ENCODE peak calls at places on chromosomes 5 and 9, in four cellular contexts. C is GM23338, Z is HCT116, K is neural progenitor cell. N is an unnamed sample.
A peak's percentile ranks its signal among the peaks of the same experiment; 100 is the strongest.

GRCh38 chr5:149133795-149134777 is 7.2 kb upstream of the ABLIM3 start:
- DNase-seq in C (no peak), Z (peak; percentile 89), K (no peak), N (no peak)

GRCh38 chr5:113510836-113511451 is 2.5 kb upstream of the YTHDC2 start:
- DNase-seq in K (peak; percentile 8), C (no peak), Z (peak; percentile 39), N (peak; percentile 65)

GRCh38 chr5:19886123-19886921 is 101.7 kb downstream of the CDH18 start:
- DNase-seq in K (no peak), Z (no peak), C (no peak), N (peak; percentile 26)

GRCh38 chr9:87504938-87505337 is 7.3 kb downstream of the DAPK1 start:
- DNase-seq in K (no peak), C (no peak), Z (no peak), N (no peak)

GRCh38 chr9:38388283-38389223 is 3.9 kb upstream of the ALDH1B1 start:
- DNase-seq in C (no peak), K (no peak), Z (no peak), N (no peak)

GRCh38 chr5:74227081-74227480 is 413.4 kb downstream of the ENC1 start:
- DNase-seq in Z (no peak), K (no peak), C (no peak), N (no peak)

GRCh38 chr5:528625-529511 is 4.6 kb upstream of the SLC9A3 start:
- DNase-seq in Z (no peak), K (no peak), C (peak; percentile 38), N (peak; percentile 6)

GRCh38 chr9:109471994-109472393 is 26.1 kb downstream of the PTPN3 start:
- DNase-seq in K (no peak), C (no peak), Z (no peak), N (no peak)

GRCh38 chr9:95480346-95480745 is 36.4 kb downstream of the PTCH1 start:
- DNase-seq in C (no peak), Z (no peak), K (no peak), N (no peak)

GRCh38 chr9:16001856-16002255 is 449.0 kb downstream of the CCDC171 start:
- DNase-seq in Z (no peak), C (no peak), K (no peak), N (no peak)

GRCh38 chr5:54702470-54702869 is 184.9 kb downstream of the SNX18 start:
- DNase-seq in Z (no peak), K (no peak), C (no peak), N (no peak)

GRCh38 chr9:97848237-97848581 is 4.8 kb upstream of the FOXE1 start:
- DNase-seq in Z (no peak), K (peak; percentile 63), C (peak; percentile 74), N (no peak)

GRCh38 chr5:74316064-74316586 is 324.4 kb downstream of the ENC1 start:
- DNase-seq in C (no peak), Z (no peak), K (peak; percentile 8), N (no peak)

GRCh38 chr9:61673247-61673646 is 483.4 kb downstream of the SPATA31A7 start:
- DNase-seq in K (no peak), Z (no peak), C (no peak), N (no peak)

GRCh38 chr5:67619235-67619634 is 422.6 kb upstream of the CD180 start:
- DNase-seq in K (no peak), C (no peak), Z (no peak), N (no peak)

GRCh38 chr9:26243722-26244121 is 565.5 kb upstream of the TUSC1 start:
- DNase-seq in C (no peak), Z (no peak), K (no peak), N (no peak)

GRCh38 chr9:26656003-26656940 is 236.3 kb downstream of the CAAP1 start:
- DNase-seq in Z (peak; percentile 10), K (peak; percentile 70), C (peak; percentile 78), N (no peak)

GRCh38 chr5:92222449-92222848 is 839.3 kb upstream of the ARRDC3 start:
- DNase-seq in K (peak; percentile 8), C (peak; percentile 45), Z (peak; percentile 12), N (no peak)

GRCh38 chr5:107439832-107440231 is 230.9 kb downstream of the EFNA5 start:
- DNase-seq in K (no peak), Z (no peak), C (no peak), N (no peak)

GRCh38 chr5:129177451-129177850 is 82.9 kb downstream of the ISOC1 start:
- DNase-seq in Z (no peak), K (no peak), C (no peak), N (no peak)

GRCh38 chr5:96626956-96627355 is 35.2 kb upstream of the CAST start:
- DNase-seq in Z (no peak), K (no peak), C (no peak), N (no peak)

GRCh38 chr5:174750720-174751119 is 26.3 kb downstream of the MSX2 start:
- DNase-seq in Z (no peak), C (no peak), K (no peak), N (no peak)

GRCh38 chr9:118121361-118121760 is 417.2 kb downstream of the TLR4 start:
- DNase-seq in K (no peak), Z (no peak), C (no peak), N (no peak)

GRCh38 chr5:16539169-16539666 is 73.6 kb upstream of the ZNF622 start:
- DNase-seq in K (no peak), C (no peak), Z (no peak), N (no peak)
- TF ChIP-seq EZH2phosphoT487 in K (no peak), C (no peak), Z (no peak), N (no peak)

GRCh38 chr9:133274236-133275104 is 531 bp downstream of the ABO start:
- DNase-seq in Z (no peak), C (peak; percentile 46), K (no peak), N (no peak)

GRCh38 chr9:133277467-133277866 is 2.5 kb upstream of the ABO start:
- DNase-seq in K (no peak), C (no peak), Z (no peak), N (no peak)

GRCh38 chr9:133276923-133277322 is 1.9 kb upstream of the ABO start:
- DNase-seq in C (no peak), Z (no peak), K (no peak), N (no peak)

GRCh38 chr9:133275105-133276000 is at the start of gene ABO:
- DNase-seq in C (peak; percentile 74), Z (no peak), K (peak; percentile 61), N (no peak)

GRCh38 chr9:133276001-133276884 is 1.2 kb upstream of the ABO start:
- DNase-seq in C (no peak), Z (no peak), K (no peak), N (no peak)
- TF ChIP-seq EZH2 in C (no peak), Z (no peak), K (no peak), N (no peak)

DNA sequence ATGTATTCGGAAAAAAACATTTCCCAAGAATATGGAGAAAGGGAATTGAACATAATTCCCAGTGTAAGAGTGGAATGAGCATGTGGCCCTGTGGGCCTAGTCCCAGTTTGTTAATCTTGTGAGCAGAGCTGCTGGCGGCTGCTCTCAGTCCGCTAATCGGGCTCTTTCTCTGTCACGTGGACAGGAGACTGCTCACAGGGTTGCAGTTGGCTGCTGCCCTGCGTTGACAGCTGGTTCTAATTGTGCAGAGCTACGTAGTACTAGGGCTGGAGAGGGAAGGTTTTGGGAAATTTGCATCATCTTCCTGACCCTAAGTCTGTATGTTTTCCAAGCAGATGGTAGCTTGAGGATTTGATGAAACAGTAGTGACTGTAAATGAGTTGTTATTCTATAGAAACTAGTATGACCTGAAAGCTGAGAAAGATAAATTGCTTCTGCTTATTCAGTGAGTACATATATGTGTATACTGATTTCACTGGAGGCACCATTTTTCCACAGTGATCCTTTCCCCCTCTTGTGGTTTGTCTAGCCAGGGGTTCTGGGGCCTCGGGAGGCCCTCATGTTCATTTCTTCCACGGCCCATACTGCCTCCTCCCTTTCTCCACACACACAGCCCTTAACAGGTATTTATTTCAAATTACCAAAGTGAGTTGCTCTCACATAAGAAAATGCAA is 100.6 kb downstream of the ANGPTL2 start:
- DNase-seq in K (peak; percentile 37), Z (no peak), C (no peak), N (no peak)
- TF ChIP-seq EZH2phosphoT487 in K (no peak), Z (no peak), C (no peak), N (no peak)

GRCh38 chr5:3601929-3602712 is 6.5 kb downstream of the IRX1 start:
- DNase-seq in Z (no peak), K (peak; percentile 59), C (no peak), N (no peak)
- TF ChIP-seq EZH2 in Z (no peak), K (peak; percentile 97), C (peak; percentile 98), N (no peak)

DNA sequence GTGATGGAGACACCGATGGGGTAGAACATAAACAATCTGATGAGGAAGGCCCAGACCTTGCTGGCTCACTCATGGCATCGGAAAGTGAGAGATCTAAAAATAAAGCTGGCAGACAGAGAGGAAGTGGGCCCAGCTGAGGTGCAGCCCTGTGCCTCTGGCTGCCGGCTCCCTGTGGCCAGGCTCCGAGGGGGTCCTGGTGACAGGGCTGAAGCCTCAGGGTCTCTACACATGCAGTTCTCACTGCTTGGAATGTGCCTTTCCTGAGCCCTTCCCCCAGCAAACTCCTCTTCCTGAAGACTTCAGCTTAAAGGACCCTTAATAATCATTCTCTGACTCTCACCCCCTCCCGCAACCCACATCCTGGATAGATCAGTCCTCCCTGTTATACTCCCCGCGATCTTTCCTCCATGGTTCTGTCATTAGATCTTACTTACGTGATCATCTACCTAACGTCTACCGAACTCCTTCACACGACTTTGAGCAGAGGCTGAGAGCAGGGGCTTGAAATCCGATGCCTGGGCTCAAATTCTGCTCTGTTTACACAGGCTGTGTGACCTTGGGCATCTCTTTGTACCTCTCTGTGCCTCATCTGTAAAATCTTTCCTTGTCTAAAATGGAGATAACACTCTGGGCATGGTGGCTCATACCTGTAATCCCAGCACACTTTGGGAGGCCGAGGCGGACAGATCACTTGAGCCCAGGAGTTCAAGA is 33.1 kb upstream of the CRB2 start:
- DNase-seq in K (no peak), C (no peak), Z (no peak), N (peak; percentile 83)
- TF ChIP-seq EZH2phosphoT487 in K (no peak), C (no peak), Z (no peak), N (no peak)

DNA sequence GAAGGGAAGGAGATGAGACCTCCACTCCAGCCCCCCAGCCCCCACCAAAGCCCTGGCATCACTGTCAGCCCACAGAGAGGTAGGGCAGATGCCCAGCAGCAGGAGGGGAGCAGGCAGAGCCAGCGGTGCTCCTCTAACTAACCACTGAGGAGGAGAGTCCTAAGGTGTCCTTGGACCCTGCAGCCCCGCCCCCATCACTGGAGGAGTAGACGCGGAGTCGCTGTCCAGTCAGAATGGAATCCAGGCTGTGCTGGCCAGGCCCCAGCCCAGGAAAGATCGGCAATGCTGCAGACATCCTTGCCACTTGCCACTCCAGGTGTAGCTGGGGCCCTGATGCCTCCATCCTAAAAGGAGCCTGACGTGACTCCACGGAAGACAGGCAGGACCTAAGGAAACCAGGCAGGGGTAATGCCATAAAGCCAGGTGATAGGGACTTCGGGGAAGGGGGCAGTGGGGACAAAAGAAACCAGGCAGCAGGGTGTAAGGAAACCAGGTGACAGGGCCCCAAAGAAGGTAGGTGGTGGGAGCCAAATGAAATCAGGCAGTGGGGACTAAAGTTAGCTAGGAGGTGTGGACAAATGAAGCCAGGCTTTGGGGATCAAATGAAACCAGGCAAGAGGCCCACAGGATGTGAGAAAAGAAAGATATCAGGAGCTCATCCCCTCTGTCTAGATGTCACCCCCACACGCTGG is 12.4 kb downstream of the CNTFR start:
- DNase-seq in K (peak; percentile 88), Z (no peak), C (peak; percentile 78), N (no peak)
- TF ChIP-seq EZH2 in K (no peak), Z (no peak), C (peak; percentile 56), N (no peak)

N was measured in MM.1S.